ENCODE peak calls at places on chromosomes 16 and 17, in ten cellular contexts. U is sigmoid colon, V is A549, N is endothelial cell of umbilical vein, D is tibial nerve, Z is testis, E is H1, Y is suprapubic skin, I is right lobe of liver, F is uterus. H is an unnamed sample.

GRCh38 chr16:57961538-57961937 is 9.4 kb downstream of the CNGB1 start:
- DNase-seq in U (no peak), V (no peak), N (no peak), D (no peak), Z (no peak), E (no peak), Y (no peak), I (no peak), F (no peak), H (no peak)

GRCh38 chr16:75943705-75944514 is 217.6 kb upstream of the CPHXL start:
- DNase-seq in U (no peak), V (no peak), N (no peak), D (no peak), Z (no peak), E (no peak), Y (no peak), I (no peak), F (no peak), H (no peak)

GRCh38 chr17:4768281-4768680 is 3.4 kb upstream of the TM4SF5 start:
- DNase-seq in U (no peak), V (no peak), N (no peak), D (no peak), Z (no peak), E (no peak), Y (no peak), I (no peak), F (no peak), H (no peak)

GRCh38 chr17:60039509-60040442 is 38.9 kb downstream of the HEATR6 start:
- DNase-seq in U (no peak), V (no peak), N (no peak), D (no peak), Z (no peak), E (no peak), Y (no peak), I (no peak), F (no peak), H (no peak)

GRCh38 chr17:71438631-71439146 is 682.1 kb upstream of the SOX9 start:
- DNase-seq in U (no peak), V (peak; percentile 57), N (peak; percentile 1), D (no peak), Z (no peak), E (no peak), Y (no peak), I (no peak), F (no peak), H (no peak)

GRCh38 chr17:40035162-40035559 is 19.0 kb downstream of the MED24 start:
- DNase-seq in U (no peak), V (peak; percentile 74), N (peak; percentile 52), D (no peak), Z (peak; percentile 60), E (peak; percentile 91), Y (no peak), I (no peak), F (no peak), H (peak; percentile 64)

GRCh38 chr17:79841369-79842135 is 2.3 kb upstream of the CBX4 start:
- DNase-seq in U (no peak), V (no peak), N (no peak), D (no peak), Z (no peak), E (peak; percentile 71), Y (no peak), I (peak; percentile 35), F (no peak), H (no peak)

GRCh38 chr17:4583796-4584124 is 569 bp upstream of the SMTNL2 start:
- DNase-seq in U (no peak), V (peak; percentile 94), N (peak; percentile 18), D (no peak), Z (no peak), E (peak; percentile 74), Y (no peak), I (no peak), F (no peak), H (no peak)

GRCh38 chr17:8740486-8740885 is 4.2 kb downstream of the CCDC42 start:
- DNase-seq in U (no peak), V (no peak), N (no peak), D (no peak), Z (no peak), E (peak; percentile 61), Y (no peak), I (no peak), F (no peak), H (peak; percentile 18)

GRCh38 chr16:58026705-58027340 is 1.3 kb downstream of the MMP15 start:
- DNase-seq in U (no peak), V (peak; percentile 26), N (no peak), D (no peak), Z (no peak), E (peak; percentile 64), Y (no peak), I (peak; percentile 41), F (no peak), H (peak; percentile 36)

GRCh38 chr16:11183951-11184350 is 72.1 kb downstream of the SOCS1 start:
- DNase-seq in U (no peak), V (no peak), N (no peak), D (no peak), Z (no peak), E (no peak), Y (no peak), I (no peak), F (peak; percentile 33), H (no peak)

GRCh38 chr17:51166987-51167931 is 1.0 kb downstream of the NME2 start:
- DNase-seq in U (no peak), V (peak; percentile 95), N (peak; percentile 62), D (no peak), Z (peak; percentile 58), E (peak; percentile 80), Y (peak; percentile 77), I (peak; percentile 65), F (no peak), H (peak; percentile 64)

GRCh38 chr17:65027305-65027704 is 29.2 kb downstream of the GNA13 start:
- DNase-seq in U (no peak), V (peak; percentile 83), N (peak; percentile 82), D (no peak), Z (no peak), E (no peak), Y (no peak), I (no peak), F (no peak), H (no peak)

DNA sequence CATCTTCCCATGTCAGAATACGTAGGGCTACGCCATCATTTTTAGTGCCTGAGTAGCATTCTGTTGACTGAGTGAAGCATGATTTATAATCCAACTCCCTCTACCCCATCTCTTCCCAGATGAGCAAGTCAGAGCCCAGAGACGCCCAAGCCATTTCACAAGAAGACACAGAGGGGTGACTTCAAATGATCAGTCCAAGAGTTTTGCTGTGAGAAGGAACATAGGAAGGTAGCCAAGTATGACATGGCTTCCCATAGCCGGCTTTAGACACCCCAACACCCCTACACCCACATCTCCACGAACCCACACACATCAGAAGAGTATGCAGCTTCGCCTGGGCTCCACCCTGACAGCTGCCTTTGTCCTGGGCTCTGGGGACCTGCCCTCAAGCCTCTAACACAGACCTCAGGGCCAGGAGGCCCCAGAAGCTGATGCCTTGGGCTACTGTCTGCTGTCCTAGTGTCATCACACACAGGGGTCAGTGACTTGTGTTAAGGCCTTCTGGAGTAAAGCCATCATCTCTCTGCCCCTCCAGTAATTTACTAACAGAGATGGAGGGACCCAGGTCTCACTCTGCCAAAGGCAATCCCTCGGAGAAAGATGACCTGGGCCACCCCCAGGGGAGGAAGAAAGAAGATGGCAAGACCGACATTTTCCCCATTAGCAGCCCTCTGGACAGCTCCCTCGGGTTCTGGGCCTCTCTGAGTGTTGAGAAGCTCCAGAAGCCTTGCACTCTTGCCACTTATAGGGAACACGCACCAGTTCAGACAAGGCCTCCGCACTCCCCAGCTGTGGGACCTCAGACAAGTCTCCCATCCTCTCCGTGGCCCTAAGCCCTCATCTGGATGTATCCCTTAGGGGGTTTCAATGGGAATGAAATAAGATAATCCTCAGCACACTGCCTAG is 38.7 kb upstream of the MRPS23 start:
- DNase-seq in U (peak; percentile 79), V (no peak), N (no peak), D (no peak), Z (no peak), E (no peak), Y (no peak), I (no peak), F (no peak), H (no peak)
- H3K4me1 ChIP-seq in U (peaks cover 62% of the 10 kb centered on the region), V (peaks cover 54% of the 10 kb centered on the region), N (peaks cover 26% of the 10 kb centered on the region), D (peaks cover 55% of the 10 kb centered on the region), Z (peaks cover 22% of the 10 kb centered on the region), E (peaks cover 10% of the 10 kb centered on the region), Y (peaks cover 51% of the 10 kb centered on the region), I (peaks cover 22% of the 10 kb centered on the region), F (peaks cover 23% of the 10 kb centered on the region), H (peaks cover 50% of the 10 kb centered on the region)

GRCh38 chr17:17056167-17056562 is 13.9 kb downstream of the MPRIP start:
- DNase-seq in U (peak; percentile 63), V (no peak), N (no peak), D (no peak), Z (no peak), E (no peak), Y (no peak), I (no peak), F (no peak), H (no peak)
- H3K27ac ChIP-seq in U (peak overlapping the region; percentile 41), V (peak overlapping the region; percentile 44), N (no peak overlapping the region), D (peak overlapping the region; percentile 83), Z (peak overlapping the region; percentile 4), E (no peak overlapping the region), Y (peak overlapping the region; percentile 84), I (no peak overlapping the region), F (peak overlapping the region; percentile 81), H (peak overlapping the region; percentile 32)

DNA sequence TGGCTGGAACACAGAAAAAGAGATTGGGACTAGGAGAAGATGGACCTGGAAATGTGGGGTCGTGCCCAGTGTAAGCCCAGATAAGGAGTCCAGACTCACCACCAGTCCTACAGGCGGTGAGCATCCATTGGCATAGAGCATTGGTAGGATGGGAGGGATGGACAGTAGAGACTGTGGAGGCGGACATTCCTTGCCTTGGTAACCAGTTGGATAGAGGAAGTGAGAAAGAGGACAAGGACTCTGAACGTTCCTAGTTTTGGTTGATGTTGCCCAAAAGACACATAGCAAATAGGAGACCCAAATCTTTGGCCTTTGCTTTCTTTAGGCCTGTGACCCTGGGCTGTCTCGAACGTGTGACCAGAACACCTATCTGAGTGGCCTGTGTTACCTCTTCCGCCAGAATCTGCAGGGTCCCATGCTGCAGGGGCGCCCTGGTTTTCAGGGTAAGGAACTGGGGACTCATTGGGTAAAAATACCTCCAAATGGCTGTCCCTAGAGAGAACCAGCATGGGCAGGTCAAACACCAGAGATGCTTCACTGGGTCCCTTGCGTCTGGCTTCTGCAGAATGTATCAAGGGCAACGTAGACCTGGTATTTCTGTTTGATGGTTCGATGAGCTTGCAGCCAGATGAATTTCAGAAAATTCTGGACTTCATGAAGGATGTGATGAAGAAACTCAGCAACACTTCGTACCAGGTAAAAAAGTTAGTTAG is 6.4 kb downstream of the ITGAL start:
- DNase-seq in U (no peak), V (no peak), N (no peak), D (no peak), Z (no peak), E (no peak), Y (no peak), I (no peak), F (no peak), H (no peak)
- TF ChIP-seq POLR2A in U (no peak), V (no peak), N (no peak), D (no peak), Z (no peak), E (no peak), Y (no peak), I (no peak), F (no peak), H (no peak)

DNA sequence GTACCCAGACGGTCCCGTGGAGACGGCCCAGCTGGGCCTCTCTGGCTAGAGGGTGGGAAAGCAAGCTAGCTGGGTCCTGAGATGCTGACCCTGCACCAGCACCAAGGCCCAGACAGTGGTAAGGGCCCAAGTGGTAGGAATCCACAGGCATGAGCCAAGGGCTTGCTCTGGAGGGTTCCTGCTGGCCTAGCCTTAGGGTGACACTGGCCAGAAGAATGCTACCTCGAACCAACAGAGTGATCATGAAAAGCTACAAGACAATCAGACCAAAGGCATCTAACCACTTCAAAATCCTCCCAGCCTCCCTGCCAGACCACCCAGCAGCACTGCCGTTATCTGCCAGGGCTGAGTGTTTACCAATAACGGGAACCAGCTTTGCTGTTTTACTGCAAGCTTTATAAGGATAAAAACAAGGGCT is 13.2 kb downstream of the HIC1 start:
- DNase-seq in U (peak; percentile 75), V (no peak), N (no peak), D (no peak), Z (no peak), E (no peak), Y (peak; percentile 71), I (no peak), F (peak; percentile 55), H (no peak)
- H3K4me1 ChIP-seq in U (peaks cover 64% of the 10 kb centered on the region), V (no peaks in the 10 kb centered on the region), N (peaks cover 70% of the 10 kb centered on the region), D (peaks cover 91% of the 10 kb centered on the region), Z (peaks cover 67% of the 10 kb centered on the region), E (peaks cover 14% of the 10 kb centered on the region), Y (peaks cover 66% of the 10 kb centered on the region), I (peaks cover 42% of the 10 kb centered on the region), F (peaks cover 50% of the 10 kb centered on the region), H (peaks cover 40% of the 10 kb centered on the region)